ENCODE peak calls at places on chromosomes 16 and 17, in four cellular contexts. U is endothelial cell of umbilical vein; G is A549; L is activated CD4-positive, alpha-beta T cell treated with anti-CD3 and anti-CD28 coated beads, Interleukin-2, amount 10 ng/mL, durations not matched to agents 24 days and 14 days. X is an unnamed sample.

GRCh38 chr16:49739381-49739780 is 116.5 kb downstream of the ZNF423 start:
- DNase-seq in U (no peak), G (peak; percentile 16), L (no peak), X (peak; percentile 25)

GRCh38 chr17:58245428-58246103 is 7.2 kb downstream of the LPO start:
- DNase-seq in U (no peak), G (no peak), L (no peak), X (no peak)

GRCh38 chr16:72832640-72833039 is 215.3 kb downstream of the ZFHX3 start:
- DNase-seq in U (peak; percentile 78), G (peak; percentile 71), L (peak; percentile 93), X (peak; percentile 93)

GRCh38 chr17:82782657-82783207 is 30.9 kb downstream of the TBCD start:
- DNase-seq in U (no peak), G (no peak), L (no peak), X (no peak)

GRCh38 chr17:45930420-45930951 is 36.1 kb downstream of the MAPT start:
- DNase-seq in U (no peak), G (no peak), L (no peak), X (no peak)

GRCh38 chr17:69874220-69874670 is 200.8 kb upstream of the KCNJ16 start:
- DNase-seq in U (peak; percentile 92), G (no peak), L (no peak), X (no peak)

GRCh38 chr16:23858496-23859062 is 22.8 kb downstream of the PRKCB start:
- DNase-seq in U (no peak), G (no peak), L (no peak), X (no peak)

GRCh38 chr17:82927661-82928601 is 88.1 kb upstream of the ZNF750 start:
- DNase-seq in U (no peak), G (no peak), L (no peak), X (no peak)

GRCh38 chr17:38743556-38744171 is 4.5 kb downstream of the PCGF2 start:
- DNase-seq in U (no peak), G (no peak), L (no peak), X (no peak)

GRCh38 chr17:55348749-55349354 is 72.8 kb downstream of the MMD start:
- DNase-seq in U (peak; percentile 56), G (peak; percentile 66), L (peak; percentile 83), X (peak; percentile 31)

GRCh38 chr17:53949473-53950090 is 126.9 kb downstream of the KIF2B start:
- DNase-seq in U (no peak), G (no peak), L (no peak), X (no peak)

GRCh38 chr17:81391964-81392908 is 3.0 kb upstream of the BAHCC1 start:
- DNase-seq in U (peak; percentile 44), G (no peak), L (no peak), X (no peak)

GRCh38 chr16:74773431-74774222 is 993 bp downstream of the FA2H start:
- DNase-seq in U (no peak), G (no peak), L (no peak), X (peak; percentile 48)

GRCh38 chr16:69741951-69742904 is 12.5 kb downstream of the NOB1 start:
- DNase-seq in U (peak; percentile 73), G (peak; percentile 59), L (no peak), X (peak; percentile 85)

GRCh38 chr16:11759163-11759834 is 16.6 kb upstream of the TXNDC11 start:
- DNase-seq in U (no peak), G (no peak), L (no peak), X (peak; percentile 73)

GRCh38 chr16:2364638-2365210 is 24.2 kb upstream of the ABCA3 start:
- DNase-seq in U (peak; percentile 31), G (peak; percentile 29), L (no peak), X (no peak)

GRCh38 chr16:89033796-89034572 is 57.0 kb upstream of the CBFA2T3 start:
- DNase-seq in U (no peak), G (no peak), L (no peak), X (no peak)

GRCh38 chr17:77010667-77011066 is 130.1 kb upstream of the SEC14L1 start:
- DNase-seq in U (no peak), G (no peak), L (no peak), X (no peak)

GRCh38 chr17:1577657-1578428 is 15.3 kb upstream of the PITPNA start:
- DNase-seq in U (no peak), G (no peak), L (no peak), X (no peak)

GRCh38 chr17:46876353-46876887 is 25.0 kb downstream of the WNT9B start:
- DNase-seq in U (no peak), G (peak; percentile 51), L (no peak), X (peak; percentile 87)

GRCh38 chr17:73637866-73638265 is 6.4 kb downstream of the SDK2 start:
- DNase-seq in U (no peak), G (no peak), L (no peak), X (no peak)

GRCh38 chr16:25014500-25015147 is 545 bp downstream of the ARHGAP17 start:
- DNase-seq in U (peak; percentile 59), G (peak; percentile 47), L (peak; percentile 73), X (peak; percentile 56)

X was measured in Calu3.